ENCODE peak calls at places on chromosomes 13 and 19, in nine cellular contexts. W is HCT116, Z is fibroblast of lung, E is hepatocyte, Q is PC-3, Y is neural progenitor cell, C is mammary epithelial cell, B is K562, I is GM23338. U is an unnamed sample.

GRCh38 chr13:58134525-58134924 is 503.0 kb downstream of the PCDH17 start:
- DNase-seq in Z (no peak), C (no peak), Y (no peak), Q (no peak), I (no peak), B (no peak), E (no peak), W (no peak), U (no peak)

GRCh38 chr19:676343-677105 is at the start of gene FSTL3:
- DNase-seq in I (no peak), Z (peak; percentile 34), Q (peak; percentile 15), E (peak; percentile 77), W (no peak), Y (peak; percentile 52), C (peak; percentile 24), B (no peak), U (no peak)

GRCh38 chr13:57739089-57739488 is 107.5 kb downstream of the PCDH17 start:
- DNase-seq in I (peak; percentile 17), W (no peak), B (no peak), Z (no peak), C (no peak), Q (no peak), Y (no peak), E (no peak), U (peak; percentile 91)

GRCh38 chr19:41933131-41933458 is 4.8 kb upstream of the ERFL start:
- DNase-seq in I (no peak), Z (no peak), E (no peak), Y (no peak), W (no peak), C (no peak), B (no peak), Q (no peak), U (no peak)

GRCh38 chr13:95288899-95289500 is 12.3 kb downstream of the ABCC4 start:
- DNase-seq in C (no peak), Z (no peak), B (no peak), I (no peak), W (no peak), Q (no peak), Y (no peak), E (no peak), U (no peak)

GRCh38 chr19:56538761-56539263 is at the start of gene ZFP28:
- DNase-seq in B (no peak), Z (no peak), Q (no peak), C (no peak), W (no peak), I (peak; percentile 68), E (no peak), Y (no peak), U (no peak)

GRCh38 chr19:22784051-22784450 is at the start of gene ZNF99:
- DNase-seq in Z (no peak), I (no peak), B (no peak), C (no peak), W (no peak), E (no peak), Q (no peak), Y (no peak), U (no peak)

GRCh38 chr13:92097337-92097903 is 699.0 kb downstream of the GPC5 start:
- DNase-seq in W (no peak), Z (peak; percentile 18), C (no peak), Q (no peak), B (no peak), Y (no peak), I (no peak), E (peak; percentile 6), U (peak; percentile 59)

GRCh38 chr13:107680115-107680514 is 535.2 kb downstream of the LIG4 start:
- DNase-seq in I (no peak), E (no peak), Z (peak; percentile 19), Y (no peak), W (no peak), C (no peak), B (no peak), Q (peak; percentile 25), U (peak; percentile 19)

GRCh38 chr19:10083911-10084310 is 2.2 kb upstream of the SHFL start:
- DNase-seq in Y (no peak), Q (no peak), C (no peak), W (no peak), E (no peak), Z (no peak), B (no peak), I (no peak), U (no peak)

GRCh38 chr19:48348737-48349136 is 15.0 kb downstream of the TMEM143 start:
- DNase-seq in B (no peak), Y (no peak), W (no peak), Z (no peak), I (no peak), E (no peak), C (no peak), Q (no peak), U (no peak)

GRCh38 chr19:35932291-35932936 is 3.8 kb upstream of the LRFN3 start:
- DNase-seq in Z (no peak), Q (peak; percentile 16), C (no peak), Y (no peak), I (peak; percentile 68), B (no peak), W (no peak), E (no peak), U (no peak)

GRCh38 chr19:46818812-46819211 is 30.4 kb upstream of the SLC1A5 start:
- DNase-seq in Q (peak; percentile 19), Z (peak; percentile 38), B (peak; percentile 58), I (peak; percentile 69), C (no peak), E (no peak), Y (no peak), W (no peak), U (peak; percentile 64)

GRCh38 chr19:5321851-5322681 is 18.5 kb downstream of the PTPRS start:
- DNase-seq in B (peak; percentile 62), I (peak; percentile 65), Y (peak; percentile 28), Z (no peak), C (no peak), Q (no peak), W (no peak), E (no peak), U (peak; percentile 35)

GRCh38 chr13:20525601-20526544 is at the start of gene CRYL1:
- DNase-seq in Y (peak; percentile 72), E (peak; percentile 85), W (no peak), Q (peak; percentile 83), Z (peak; percentile 52), B (peak; percentile 77), I (peak; percentile 60), C (peak; percentile 68), U (peak; percentile 74)

GRCh38 chr13:91904005-91904404 is 505.6 kb downstream of the GPC5 start:
- DNase-seq in B (no peak), Z (no peak), W (no peak), Y (no peak), C (no peak), I (no peak), E (no peak), Q (no peak), U (no peak)

DNA sequence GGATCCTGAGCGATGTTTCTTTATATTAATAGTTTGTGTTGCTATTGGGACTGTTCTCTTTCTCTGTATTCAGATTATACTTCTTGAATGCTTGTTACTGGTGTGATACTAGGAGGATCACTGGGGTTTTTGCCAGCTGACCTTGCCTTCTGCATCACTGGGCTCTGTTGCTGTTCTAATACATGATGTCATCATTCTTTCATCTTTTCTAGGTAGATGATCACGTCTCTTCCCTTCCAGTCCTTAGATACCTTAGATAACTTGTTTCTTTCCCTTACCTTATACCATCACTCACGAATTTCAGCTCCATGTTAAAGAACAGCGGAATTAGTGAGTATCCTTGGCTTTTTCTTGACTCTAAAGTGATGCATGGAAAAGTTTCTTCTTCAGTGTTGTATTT is at the start of gene OR10H3:
- DNase-seq in Z (no peak), Y (no peak), E (no peak), Q (no peak), B (no peak), W (no peak), C (no peak), I (no peak), U (no peak)
- TF ChIP-seq CTCF in Z (no peak), Y (no peak), E (no peak), Q (no peak), B (no peak), W (no peak), C (no peak), I (no peak), U (no peak)

GRCh38 chr13:21671793-21672680 is 1.2 kb downstream of the FGF9 start:
- DNase-seq in Z (no peak), I (peak; percentile 46), W (no peak), C (no peak), B (no peak), E (no peak), Y (peak; percentile 18), Q (no peak), U (no peak)
- TF ChIP-seq EZH2 in Z (no peak), I (peak; percentile 81), W (no peak), C (no peak), B (no peak), E (no peak), Y (peak; percentile 8), Q (no peak), U (no peak)

DNA sequence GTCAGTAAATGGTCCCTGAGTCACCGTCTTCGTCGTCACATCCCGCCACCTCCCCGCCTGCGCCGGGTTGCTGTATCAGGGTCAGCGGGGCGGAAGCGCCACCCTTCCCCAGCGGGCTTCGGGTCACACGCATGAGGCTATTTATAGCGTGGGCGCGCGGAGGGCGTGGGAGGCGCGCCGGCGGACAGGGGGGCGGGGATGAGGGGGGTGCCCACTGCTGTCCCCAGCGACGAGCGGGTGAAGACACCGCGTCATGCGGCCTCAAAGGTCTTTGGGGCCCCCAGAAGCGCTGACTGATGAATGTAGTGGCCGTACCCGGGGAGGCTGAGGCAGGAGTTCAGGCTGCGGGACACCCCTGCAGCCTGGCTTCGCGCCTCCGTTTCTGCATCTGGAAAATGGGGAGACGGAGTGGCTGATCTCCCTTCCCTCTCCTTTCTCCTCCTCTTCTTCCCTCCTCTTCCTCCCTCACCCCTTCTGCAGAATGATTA is 7.9 kb downstream of the UNC13A start:
- DNase-seq in B (peak; percentile 89), I (peak; percentile 64), C (peak; percentile 37), Q (peak; percentile 51), E (peak; percentile 86), Y (peak; percentile 67), Z (peak; percentile 42), W (peak; percentile 50), U (peak; percentile 26)
- TF ChIP-seq CTCF in B (no peak), I (no peak), C (no peak), Q (no peak), E (no peak), Y (no peak), Z (no peak), W (no peak), U (no peak)

DNA sequence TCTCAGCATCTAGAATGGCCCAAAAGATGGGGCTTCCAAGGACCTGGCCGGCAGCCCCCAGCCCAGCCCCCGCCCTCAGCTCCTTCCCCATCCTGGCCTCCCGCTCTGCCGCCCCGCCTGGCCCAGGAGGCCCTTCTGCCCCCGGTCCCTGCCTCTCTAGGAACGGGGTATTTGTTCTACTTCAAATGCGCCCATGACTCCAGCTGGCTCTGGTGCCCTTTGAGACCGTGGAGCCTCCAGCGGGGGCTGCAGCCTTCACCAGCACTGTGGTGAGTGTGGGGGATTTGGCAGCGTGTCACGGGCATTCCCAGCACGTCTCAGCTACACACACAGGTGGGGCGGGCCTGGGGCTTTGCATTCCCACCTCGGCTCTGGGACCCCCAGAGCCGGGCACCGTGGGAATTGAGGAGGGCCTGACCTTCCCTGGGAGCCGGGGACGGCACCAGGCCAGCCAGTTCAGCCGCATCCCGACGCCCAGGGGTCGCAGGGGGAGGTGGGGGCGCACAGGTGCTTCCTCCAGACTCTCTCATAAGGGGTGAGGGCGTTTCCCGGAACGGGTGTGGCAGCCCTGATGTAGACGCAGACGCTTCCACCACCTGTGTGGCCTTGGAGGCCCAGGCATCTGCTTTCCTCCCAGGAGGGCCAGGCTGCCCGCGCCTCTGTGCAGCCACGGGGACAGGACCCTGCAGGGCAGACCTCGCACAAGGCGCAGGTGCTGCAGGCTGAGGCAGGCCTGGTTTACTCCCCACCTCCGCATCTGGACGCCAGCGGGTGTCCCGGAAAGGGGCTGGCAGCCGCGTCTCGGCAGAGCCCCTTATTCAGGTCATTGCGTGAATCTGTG is 947 bp downstream of the ATP4B start:
- DNase-seq in Z (no peak), Q (no peak), B (no peak), E (no peak), Y (no peak), W (no peak), I (no peak), C (no peak), U (no peak)
- TF ChIP-seq EZH2 in Z (no peak), Q (no peak), B (no peak), E (no peak), Y (no peak), W (no peak), I (no peak), C (no peak), U (no peak)